ENCODE peak calls at places on chromosome 13, in four cellular contexts. O is neuronal stem cell; V is activated T-cell treated with anti-CD3 and anti-CD28 coated beads, Interleukin-2, amount 50 U/mL, for 72 hours; H is NCI-H460. G is an unnamed sample.

GRCh38 chr13:95833713-95834112 is 156.8 kb downstream of the DNAJC3 start:
- DNase-seq in V (no peak), H (no peak), O (no peak), G (no peak)

GRCh38 chr13:113918981-113919646 is 54.8 kb downstream of the C13orf46 start:
- DNase-seq in O (no peak), V (no peak), H (no peak), G (no peak)

GRCh38 chr13:40786568-40786996 is 2.8 kb upstream of the SLC25A15 start:
- DNase-seq in H (peak; percentile 17), O (no peak), V (peak; percentile 54), G (no peak)

GRCh38 chr13:106384516-106384915 is 150.9 kb downstream of the EFNB2 start:
- DNase-seq in O (no peak), H (no peak), V (no peak), G (no peak)

GRCh38 chr13:30696278-30697176 is 38.8 kb upstream of the ALOX5AP start:
- DNase-seq in V (peak; percentile 6), H (no peak), O (no peak), G (no peak)

GRCh38 chr13:43110036-43110435 is 86.7 kb downstream of the DNAJC15 start:
- DNase-seq in V (no peak), H (no peak), O (no peak), G (no peak)

GRCh38 chr13:112972867-112973576 is 4.0 kb downstream of the MCF2L start:
- DNase-seq in H (no peak), V (no peak), O (no peak), G (no peak)

GRCh38 chr13:99572921-99573320 is 71.6 kb downstream of the TM9SF2 start:
- DNase-seq in O (no peak), H (no peak), V (no peak), G (peak; percentile 57)

GRCh38 chr13:111328111-111328802 is 7.8 kb downstream of the TEX29 start:
- DNase-seq in H (no peak), O (no peak), V (no peak), G (no peak)

GRCh38 chr13:31674056-31674455 is 65.3 kb upstream of the RXFP2 start:
- DNase-seq in O (no peak), H (no peak), V (no peak), G (no peak)

GRCh38 chr13:66200555-66200954 is 1029.6 kb downstream of the PCDH9 start:
- DNase-seq in O (no peak), H (no peak), V (no peak), G (no peak)

GRCh38 chr13:110311721-110312668 is 4.9 kb downstream of the COL4A2 start:
- DNase-seq in H (no peak), O (no peak), V (no peak), G (no peak)

GRCh38 chr13:26953273-26953672 is 192.7 kb upstream of the GPR12 start:
- DNase-seq in H (no peak), V (no peak), O (no peak), G (no peak)

GRCh38 chr13:48726711-48727110 is 73.0 kb downstream of the CYSLTR2 start:
- DNase-seq in H (no peak), V (no peak), O (no peak), G (no peak)

GRCh38 chr13:53301449-53301848 is 272.8 kb downstream of the OLFM4 start:
- DNase-seq in V (no peak), O (no peak), H (no peak), G (no peak)

GRCh38 chr13:46575843-46576242 is 22.9 kb downstream of the LRCH1 start:
- DNase-seq in H (no peak), O (no peak), V (no peak), G (peak; percentile 32)

GRCh38 chr13:51297556-51297955 is 41.9 kb upstream of the SERPINE3 start:
- DNase-seq in O (no peak), H (no peak), V (no peak), G (no peak)

GRCh38 chr13:110377178-110378175 is 70.4 kb downstream of the COL4A2 start:
- DNase-seq in H (no peak), V (no peak), O (no peak), G (no peak)

GRCh38 chr13:23656637-23657036 is 86.4 kb downstream of the TNFRSF19 start:
- DNase-seq in H (no peak), O (no peak), V (no peak), G (no peak)

GRCh38 chr13:24357756-24358155 is 48.4 kb downstream of the C1QTNF9 start:
- DNase-seq in V (no peak), O (no peak), H (no peak), G (no peak)

G was measured in AG09319.